ENCODE peak calls at places on chromosomes 11 and 22, in seven cellular contexts. G, O, U, Z, M, K and I are unnamed samples.
A peak's percentile ranks its signal among the peaks of the same experiment; 100 is the strongest.

GRCh38 chr22:40637181-40638150 is 947 bp upstream of the MRTFA start:
- DNase-seq in Z (no peak), G (no peak), M (no peak), O (peak; percentile 29), K (peak; percentile 71), U (no peak), I (no peak)

GRCh38 chr22:29396126-29396525 is 7.8 kb upstream of the AP1B1 start:
- DNase-seq in O (no peak), G (peak; percentile 56), K (no peak), U (no peak), M (no peak), Z (no peak), I (no peak)

GRCh38 chr11:115129771-115130306 is 374.4 kb downstream of the CADM1 start:
- DNase-seq in Z (peak; percentile 14), M (no peak), O (no peak), K (no peak), U (no peak), G (no peak), I (no peak)

GRCh38 chr11:111663820-111664219 is 61.6 kb downstream of the SIK2 start:
- DNase-seq in M (no peak), O (no peak), G (peak; percentile 54), Z (no peak), K (peak; percentile 52), U (no peak), I (no peak)

GRCh38 chr22:37896181-37896592 is 9.9 kb upstream of the MICALL1 start:
- DNase-seq in U (no peak), O (peak; percentile 80), G (no peak), Z (no peak), M (no peak), K (no peak), I (peak; percentile 82)

GRCh38 chr11:126459691-126460404 is 104.4 kb downstream of the ST3GAL4 start:
- DNase-seq in G (no peak), K (no peak), Z (no peak), O (no peak), U (no peak), M (no peak), I (no peak)

GRCh38 chr11:103803062-103803461 is 233.4 kb upstream of the DDI1 start:
- DNase-seq in K (no peak), G (no peak), M (no peak), O (no peak), U (no peak), Z (no peak), I (no peak)

GRCh38 chr11:92224394-92225205 is at the start of gene FAT3:
- DNase-seq in M (peak; percentile 91), K (peak; percentile 39), U (no peak), O (peak; percentile 29), G (no peak), Z (peak; percentile 81), I (peak; percentile 17)

GRCh38 chr11:8814209-8814922 is 96.6 kb upstream of the AKIP1 start:
- DNase-seq in G (no peak), O (peak; percentile 44), M (no peak), K (no peak), Z (no peak), U (no peak), I (no peak)

GRCh38 chr22:41256898-41257260 is 16.1 kb upstream of the CHADL start:
- DNase-seq in Z (peak; percentile 50), M (peak; percentile 46), U (no peak), K (no peak), O (no peak), G (no peak), I (no peak)

GRCh38 chr11:11318961-11319360 is 34.1 kb downstream of the CSNK2A3 start:
- DNase-seq in U (no peak), G (no peak), M (no peak), Z (no peak), K (no peak), O (no peak), I (no peak)

GRCh38 chr11:29306527-29306926 is 710.3 kb downstream of the KCNA4 start:
- DNase-seq in M (no peak), G (no peak), U (no peak), K (no peak), Z (no peak), O (no peak), I (no peak)

GRCh38 chr11:64694821-64695365 is 28.1 kb downstream of the NRXN2 start:
- DNase-seq in K (no peak), Z (peak; percentile 74), G (no peak), M (peak; percentile 79), O (no peak), U (no peak), I (no peak)

GRCh38 chr22:45181766-45182165 is 18.0 kb downstream of the NUP50 start:
- DNase-seq in M (no peak), Z (no peak), O (no peak), U (no peak), G (no peak), K (no peak), I (no peak)

GRCh38 chr11:110112457-110112856 is 19.3 kb downstream of the ZC3H12C start:
- DNase-seq in K (no peak), G (no peak), M (no peak), Z (no peak), U (no peak), O (no peak), I (no peak)

GRCh38 chr11:3217751-3218482 is 696 bp downstream of the MRGPRG start:
- DNase-seq in U (no peak), K (peak; percentile 30), G (no peak), O (no peak), Z (no peak), M (no peak), I (no peak)

GRCh38 chr22:26095271-26095956 is 73.8 kb upstream of the SEZ6L start:
- DNase-seq in U (no peak), O (no peak), Z (no peak), M (no peak), K (no peak), G (no peak), I (no peak)

GRCh38 chr11:69791266-69791665 is 16.1 kb upstream of the FGF4 start:
- DNase-seq in K (no peak), M (no peak), U (no peak), Z (no peak), O (no peak), G (no peak), I (no peak)

GRCh38 chr11:75498556-75499255 is 27.0 kb downstream of the GDPD5 start:
- DNase-seq in G (no peak), U (no peak), Z (no peak), M (no peak), K (no peak), O (no peak), I (no peak)

GRCh38 chr11:134045799-134046635 is 22.9 kb upstream of the JAM3 start:
- DNase-seq in K (no peak), O (no peak), Z (peak; percentile 49), M (peak; percentile 61), U (no peak), G (no peak), I (no peak)

GRCh38 chr11:90309693-90310092 is 86.8 kb upstream of the CHORDC1 start:
- DNase-seq in Z (no peak), M (no peak), G (no peak), U (no peak), O (no peak), K (no peak), I (no peak)

DNA sequence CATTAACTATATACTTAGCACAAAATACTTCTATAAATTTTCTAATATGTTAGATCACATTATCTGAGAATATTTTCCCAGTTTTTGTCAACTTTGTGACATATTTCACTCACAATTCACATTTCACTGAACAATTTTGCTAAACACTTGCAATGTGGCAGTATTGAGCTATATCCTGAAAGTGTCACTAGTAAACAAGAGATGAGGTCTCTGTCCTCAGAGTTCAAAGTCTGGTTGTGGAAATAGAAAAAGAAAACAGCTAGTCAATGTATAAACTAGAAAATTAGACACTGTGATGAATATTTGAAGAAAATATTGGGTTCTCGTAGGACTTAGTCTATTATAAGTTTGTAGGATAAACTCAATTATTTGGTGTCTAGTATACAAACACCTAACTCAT is 87.4 kb upstream of the CHORDC1 start:
- DNase-seq in Z (no peak), G (no peak), K (no peak), O (no peak), U (no peak), M (no peak), I (no peak)
- TF ChIP-seq CTCF in Z (no peak), G (no peak), K (no peak), O (no peak), U (no peak), M (peak; percentile 26), I (no peak)

GRCh38 chr11:67119577-67120391 is 721 bp downstream of the KDM2A start:
- DNase-seq in Z (peak; percentile 51), U (peak; percentile 12), O (peak; percentile 62), K (peak; percentile 42), M (peak; percentile 66), G (peak; percentile 46), I (peak; percentile 37)
- TF ChIP-seq CTCF in Z (no peak), U (no peak), O (no peak), K (no peak), M (peak; percentile 15), G (no peak), I (no peak)

GRCh38 chr11:47928426-47928825 is 51.9 kb upstream of the PTPRJ start:
- DNase-seq in Z (no peak), O (no peak), K (no peak), G (no peak), M (no peak), U (no peak), I (no peak)
- TF ChIP-seq CTCF in Z (no peak), O (no peak), K (no peak), G (no peak), M (no peak), U (no peak), I (no peak)

GRCh38 chr11:77065878-77066228 is 918 bp upstream of the CAPN5 start:
- DNase-seq in K (no peak), Z (peak; percentile 32), M (peak; percentile 48), G (peak; percentile 34), U (no peak), O (peak; percentile 44), I (no peak)

GRCh38 chr11:77067776-77068460 is 1.1 kb downstream of the CAPN5 start:
- DNase-seq in M (no peak), Z (no peak), K (no peak), G (no peak), O (peak; percentile 7), U (no peak), I (no peak)

GRCh38 chr11:77064648-77065217 is 2.0 kb upstream of the CAPN5 start:
- DNase-seq in K (no peak), O (peak; percentile 5), Z (no peak), M (no peak), G (no peak), U (no peak), I (no peak)

GRCh38 chr11:77068461-77069335 is 1.9 kb downstream of the CAPN5 start:
- DNase-seq in U (no peak), O (peak; percentile 10), Z (no peak), K (no peak), G (no peak), M (no peak), I (no peak)

DNA sequence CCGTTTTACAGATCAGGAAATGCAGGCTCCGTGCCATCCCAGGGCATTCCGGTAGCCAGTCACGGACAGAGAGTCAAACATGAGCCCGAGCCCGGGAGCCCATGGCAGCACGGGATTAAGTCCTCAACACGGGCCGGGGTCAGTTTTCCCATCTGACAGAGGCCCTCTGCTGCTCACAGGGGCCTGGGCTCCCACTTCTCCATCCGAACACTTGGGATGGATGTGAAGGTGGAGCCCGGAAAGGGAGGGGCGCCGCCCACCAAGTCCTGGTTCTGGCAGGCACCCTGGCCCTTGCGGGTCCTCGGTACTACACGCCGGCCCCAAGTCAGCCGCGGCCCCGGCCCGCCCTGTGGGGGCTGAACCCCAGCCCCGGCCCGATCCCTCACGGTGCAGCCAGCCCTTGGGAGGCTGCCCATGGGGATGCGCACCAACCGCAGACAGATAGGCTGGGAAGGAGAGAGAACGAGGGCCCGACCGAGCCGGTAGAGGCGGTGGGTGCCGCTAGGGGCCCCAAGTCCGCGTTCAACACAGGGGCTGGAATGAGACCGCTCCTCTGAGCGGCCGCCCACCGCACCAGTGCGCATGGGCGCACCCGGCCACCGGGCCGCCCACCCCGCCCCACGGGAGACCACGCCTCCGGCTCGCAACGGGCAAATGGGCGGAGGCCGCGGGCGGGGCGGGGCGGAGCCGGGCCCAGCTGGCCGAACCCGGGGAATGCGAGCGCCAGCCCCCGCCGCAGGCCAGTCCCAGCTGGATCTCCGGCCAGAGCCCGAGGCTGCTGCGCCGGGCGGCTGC is at the start of gene CAPN5:
- DNase-seq in G (peak; percentile 94), O (peak; percentile 98), K (peak; percentile 93), Z (peak; percentile 98), M (peak; percentile 98), U (no peak), I (peak; percentile 97)
- TF ChIP-seq CTCF in G (no peak), O (no peak), K (no peak), Z (peak; percentile 37), M (peak; percentile 50), U (no peak), I (peak; percentile 3)